ENCODE peak calls at places on chromosomes 6 and 20, in nine cellular contexts. Y is body of pancreas, B is HFFc6, I is fibroblast of lung, P is left ventricle myocardium inferior, M is lung, Z is G401, F is NCI-H226, V is heart left ventricle. X is an unnamed sample.

GRCh38 chr6:26028212-26028752 is 58.9 kb upstream of the HFE start:
- DNase-seq in M (no peak), Y (no peak), P (no peak), V (no peak), B (no peak), F (no peak), Z (no peak), I (no peak), X (no peak)

GRCh38 chr20:50136822-50137599 is 16.5 kb downstream of the PEDS1 start:
- DNase-seq in V (no peak), Y (no peak), Z (no peak), F (no peak), P (no peak), M (no peak), I (peak), B (no peak), X (no peak)

GRCh38 chr6:102936959-102937358 is 1543.5 kb downstream of the GRIK2 start:
- DNase-seq in P (no peak), Z (no peak), F (no peak), B (no peak), M (no peak), I (no peak), V (no peak), Y (no peak), X (no peak)

GRCh38 chr6:146546440-146546839 is 2.8 kb downstream of the RAB32 start:
- DNase-seq in B (peak), M (no peak), Y (peak), Z (no peak), P (no peak), F (peak), V (no peak), I (peak), X (no peak)

GRCh38 chr6:5190467-5190866 is 70.3 kb downstream of the LYRM4 start:
- DNase-seq in B (peak), F (peak), V (no peak), I (peak), P (no peak), Y (no peak), M (no peak), Z (no peak), X (peak)

GRCh38 chr6:77740380-77740779 is 87.5 kb downstream of the MEI4 start:
- DNase-seq in Y (no peak), Z (no peak), V (no peak), I (peak), B (peak), M (no peak), P (no peak), F (no peak), X (no peak)

GRCh38 chr20:23363257-23363649 is 1.3 kb downstream of the GZF1 start:
- DNase-seq in V (peak), M (no peak), Z (peak), P (peak), B (no peak), F (no peak), I (no peak), Y (no peak), X (peak)

GRCh38 chr6:41353333-41353732 is 17.9 kb downstream of the NCR2 start:
- DNase-seq in Z (no peak), I (no peak), V (no peak), P (no peak), B (no peak), F (no peak), Y (no peak), M (peak), X (no peak)

GRCh38 chr6:134456284-134456683 is 138.4 kb upstream of the SGK1 start:
- DNase-seq in V (no peak), Z (no peak), Y (no peak), P (no peak), F (no peak), M (no peak), B (no peak), I (no peak), X (no peak)

GRCh38 chr6:136685540-136686108 is 106.7 kb downstream of the MAP3K5 start:
- DNase-seq in Y (no peak), I (peak), P (no peak), M (no peak), V (no peak), B (no peak), Z (no peak), F (peak), X (no peak)

GRCh38 chr6:41670703-41671360 is 32.6 kb downstream of the MDFI start:
- DNase-seq in M (no peak), B (no peak), Y (no peak), Z (peak), P (no peak), F (no peak), I (no peak), V (no peak), X (no peak)

GRCh38 chr6:32410906-32411305 is 3.9 kb upstream of the BTNL2 start:
- DNase-seq in F (no peak), P (no peak), M (no peak), B (no peak), V (no peak), I (no peak), Y (no peak), Z (no peak), X (no peak)

GRCh38 chr20:34907616-34908469 is 31.4 kb downstream of the ACSS2 start:
- DNase-seq in I (peak), M (peak), Z (peak), V (peak), P (peak), F (peak), Y (peak), B (peak), X (peak)

GRCh38 chr6:168044521-168045130 is 34.4 kb downstream of the FRMD1 start:
- DNase-seq in P (no peak), B (no peak), V (no peak), Z (no peak), Y (no peak), I (no peak), F (no peak), M (no peak), X (no peak)

GRCh38 chr6:20564269-20564668 is 30.0 kb downstream of the CDKAL1 start:
- DNase-seq in M (no peak), Y (no peak), V (no peak), I (no peak), B (peak), F (no peak), P (no peak), Z (peak), X (no peak)

GRCh38 chr6:26031595-26032386 is 55.4 kb upstream of the HFE start:
- DNase-seq in Y (peak), B (peak), F (peak), I (peak), M (peak), Z (peak), P (peak), V (peak), X (peak)

GRCh38 chr6:63352587-63353281 is 33.0 kb upstream of the LGSN start:
- DNase-seq in B (peak), M (peak), V (peak), P (no peak), I (peak), F (no peak), Z (peak), Y (peak), X (peak)

GRCh38 chr6:13486679-13487121 is 700 bp downstream of the GFOD1 start:
- DNase-seq in V (peak), F (peak), B (peak), I (peak), M (peak), Y (peak), Z (peak), P (peak), X (peak)

GRCh38 chr6:39301606-39302005 is 12.6 kb downstream of the KCNK17 start:
- DNase-seq in B (no peak), Z (no peak), M (no peak), P (no peak), F (no peak), V (no peak), I (no peak), Y (no peak), X (no peak)

GRCh38 chr6:84768442-84769174 is 4.2 kb upstream of the TBX18 start:
- DNase-seq in V (no peak), Y (no peak), B (peak), Z (no peak), P (no peak), F (no peak), M (no peak), I (no peak), X (no peak)

GRCh38 chr20:44414346-44414714 is 58.8 kb downstream of the HNF4A start:
- DNase-seq in P (no peak), Z (no peak), Y (no peak), M (no peak), B (no peak), V (no peak), I (no peak), F (no peak), X (no peak)

GRCh38 chr20:61976275-61976649 is 89.4 kb downstream of the TAF4 start:
- DNase-seq in Y (no peak), P (no peak), Z (no peak), F (no peak), I (no peak), M (no peak), V (no peak), B (no peak), X (no peak)

GRCh38 chr6:26576929-26577719 is 19.6 kb upstream of the ABT1 start:
- DNase-seq in F (peak), P (peak), Z (peak), Y (peak), M (no peak), I (peak), V (no peak), B (peak), X (no peak)

GRCh38 chr6:37602360-37602759 is 95.3 kb downstream of the MDGA1 start:
- DNase-seq in I (peak), Z (no peak), P (no peak), B (peak), V (no peak), Y (no peak), M (no peak), F (no peak), X (no peak)

X was measured in adrenal gland.